ENCODE peak calls at places on chromosomes 3 and 15, in five cellular contexts. D, O, L, C and P are unnamed samples.

GRCh38 chr15:38398134-38398533 is 55.8 kb upstream of the FAM98B start:
- DNase-seq in D (peak), O (peak), L (peak), C (peak), P (peak)

GRCh38 chr3:22685598-22685997 is 517.5 kb upstream of the UBE2E2 start:
- DNase-seq in D (no peak), O (peak), L (no peak), C (no peak), P (peak)

GRCh38 chr3:177739461-177739860 is 542.2 kb upstream of the TBL1XR1 start:
- DNase-seq in D (no peak), O (no peak), L (no peak), C (no peak), P (no peak)

GRCh38 chr3:46370784-46371183 is at the start of gene CCR5:
- DNase-seq in D (peak), O (no peak), L (no peak), C (no peak), P (no peak)

GRCh38 chr3:135215516-135215915 is 420.5 kb downstream of the EPHB1 start:
- DNase-seq in D (no peak), O (no peak), L (no peak), C (no peak), P (peak)

GRCh38 chr15:80999623-81000036 is 1.1 kb upstream of the TLNRD1 start:
- DNase-seq in D (no peak), O (no peak), L (no peak), C (no peak), P (peak)

GRCh38 chr3:29694783-29695182 is 413.9 kb downstream of the RBMS3 start:
- DNase-seq in D (peak), O (peak), L (peak), C (no peak), P (peak)

GRCh38 chr3:82376883-82377282 is 615.4 kb upstream of the GBE1 start:
- DNase-seq in D (no peak), O (peak), L (no peak), C (no peak), P (no peak)

GRCh38 chr3:25556504-25556903 is 108.2 kb downstream of the TOP2B start:
- DNase-seq in D (no peak), O (peak), L (no peak), C (no peak), P (no peak)

GRCh38 chr3:87236093-87236492 is 9.0 kb downstream of the CHMP2B start:
- DNase-seq in D (peak), O (no peak), L (no peak), C (no peak), P (no peak)

GRCh38 chr3:42665050-42665878 is 11.8 kb downstream of the ZBTB47 start:
- DNase-seq in D (no peak), O (no peak), L (no peak), C (peak), P (no peak)

GRCh38 chr15:84398763-84399701 is 163.5 kb downstream of the GOLGA6L4 start:
- DNase-seq in D (no peak), O (no peak), L (no peak), C (peak), P (no peak)

GRCh38 chr3:190504354-190505125 is 9.3 kb upstream of the IL1RAP start:
- DNase-seq in D (peak), O (no peak), L (peak), C (no peak), P (peak)

GRCh38 chr3:159762238-159762637 is 226.4 kb upstream of the IL12A start:
- DNase-seq in D (peak), O (no peak), L (peak), C (no peak), P (peak)

GRCh38 chr3:159762981-159763465 is 225.6 kb upstream of the IL12A start:
- DNase-seq in D (peak), O (peak), L (peak), C (peak), P (peak)

GRCh38 chr3:159761377-159761776 is 227.3 kb upstream of the IL12A start:
- DNase-seq in D (peak), O (peak), L (peak), C (no peak), P (no peak)

GRCh38 chr3:159760056-159760455 is 228.6 kb upstream of the IL12A start:
- DNase-seq in D (no peak), O (no peak), L (no peak), C (no peak), P (no peak)

DNA sequence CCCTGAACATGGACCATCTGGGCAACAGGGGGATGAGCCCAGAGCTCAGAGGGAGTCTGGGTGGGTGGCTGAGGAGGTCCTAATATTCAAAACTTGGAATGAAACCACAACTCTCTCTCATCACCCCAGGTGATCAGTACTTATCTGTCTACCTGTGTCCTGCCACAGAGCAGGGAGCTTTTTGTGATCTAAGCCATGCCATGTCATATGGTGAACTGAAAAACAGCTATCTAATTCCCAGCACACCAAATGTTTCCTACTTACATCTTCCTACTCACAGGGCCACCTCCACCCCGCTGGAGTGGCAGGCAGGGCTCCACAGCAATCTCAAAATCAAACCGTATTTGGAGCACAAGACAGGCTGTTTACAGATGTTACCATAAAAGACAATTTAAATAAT is 226.8 kb upstream of the IL12A start:
- DNase-seq in D (no peak), O (no peak), L (no peak), C (no peak), P (no peak)
- H3K4me3 ChIP-seq in D (no peak), O (no peak), L (no peak), C (no peak), P (no peak)

DNA sequence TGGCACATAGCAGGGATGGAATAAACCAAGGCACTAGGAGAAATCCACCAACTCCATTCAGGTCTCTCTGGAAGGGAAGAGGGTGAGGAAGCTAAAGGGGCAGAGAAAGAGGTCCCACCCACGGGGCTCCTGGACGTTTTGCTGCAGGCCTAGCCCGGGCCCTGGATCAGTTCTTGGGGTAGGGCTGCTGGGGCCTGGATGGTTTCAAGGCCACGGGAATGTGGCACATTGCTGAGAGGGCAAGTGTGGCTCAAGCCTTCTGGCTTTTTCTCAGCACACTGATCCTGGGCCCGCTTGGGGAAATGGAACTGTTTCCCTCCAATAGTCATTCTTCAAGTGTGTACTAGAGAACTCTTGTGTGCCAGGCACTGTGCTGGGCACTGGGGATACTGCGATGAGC is 24.0 kb downstream of the EPHB3 start:
- DNase-seq in D (no peak), O (no peak), L (no peak), C (no peak), P (no peak)
- H3K4me3 ChIP-seq in D (no peak), O (no peak), L (no peak), C (no peak), P (no peak)

GRCh38 chr3:61688307-61688695 is 126.9 kb downstream of the PTPRG start:
- DNase-seq in D (no peak), O (no peak), L (no peak), C (no peak), P (no peak)
- H3K4me3 ChIP-seq in D (no peak), O (no peak), L (no peak), C (no peak), P (no peak)

GRCh38 chr3:195815169-195815771 is 3.5 kb upstream of the MUC4 start:
- DNase-seq in D (peak), O (peak), L (no peak), C (no peak), P (peak)

GRCh38 chr3:195817578-195818135 is 5.9 kb upstream of the MUC4 start:
- DNase-seq in D (no peak), O (no peak), L (no peak), C (no peak), P (no peak)

GRCh38 chr3:195820901-195821300 is 9.2 kb upstream of the MUC4 start:
- DNase-seq in D (no peak), O (no peak), L (no peak), C (no peak), P (no peak)

GRCh38 chr3:195820186-195820585 is 8.5 kb upstream of the MUC4 start:
- DNase-seq in D (no peak), O (no peak), L (no peak), C (no peak), P (no peak)

DNA sequence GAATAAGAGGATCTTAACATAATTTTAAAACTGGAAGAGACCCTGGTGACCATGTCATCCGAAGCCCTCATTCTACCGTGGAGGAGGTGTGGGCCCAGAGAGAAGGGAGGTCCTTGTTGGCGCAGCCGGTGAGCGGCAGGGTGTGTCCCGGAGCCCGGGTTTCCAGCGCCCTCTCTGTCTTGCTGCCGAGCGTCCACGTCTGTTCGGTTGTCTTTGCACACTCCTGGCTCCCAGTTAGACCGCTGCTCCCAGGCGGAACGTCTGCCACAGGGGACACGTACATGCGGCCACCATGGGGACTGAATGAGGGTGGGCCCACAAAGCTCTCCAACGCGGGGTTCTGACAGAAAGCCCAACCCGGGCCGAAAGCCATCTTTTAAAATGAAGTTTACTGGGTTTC is 6.6 kb upstream of the MUC4 start:
- DNase-seq in D (no peak), O (no peak), L (no peak), C (no peak), P (no peak)
- H3K4me3 ChIP-seq in D (no peak), O (no peak), L (no peak), C (no peak), P (no peak)